ENCODE peak calls at places on chromosomes 2 and 18, in seven cellular contexts. One of them, this sample, is unnamed.

GRCh38 chr2:175154670-175155082 is 13.3 kb downstream of the ATF2 start:
- DNase-seq in heart left ventricle: no peak
- DNase-seq in mucosa of descending colon: no peak
- DNase-seq in OCI-LY7: no peak
- DNase-seq in AG04450: peak
- DNase-seq in DND-41: no peak
- DNase-seq in BJ: no peak
- DNase-seq in this sample: peak

GRCh38 chr2:131038258-131039100 is 54.8 kb downstream of the FAM168B start:
- DNase-seq in AG04450: no peak
- DNase-seq in BJ: no peak
- DNase-seq in DND-41: no peak
- DNase-seq in heart left ventricle: no peak
- DNase-seq in mucosa of descending colon: no peak
- DNase-seq in OCI-LY7: no peak
- DNase-seq in this sample: no peak

GRCh38 chr2:65779021-65779420 is 346.6 kb upstream of the SPRED2 start:
- DNase-seq in DND-41: no peak
- DNase-seq in AG04450: no peak
- DNase-seq in BJ: no peak
- DNase-seq in heart left ventricle: no peak
- DNase-seq in OCI-LY7: no peak
- DNase-seq in mucosa of descending colon: no peak
- DNase-seq in this sample: no peak

GRCh38 chr18:35051978-35052377 is 10.8 kb downstream of the MAPRE2 start:
- DNase-seq in mucosa of descending colon: no peak
- DNase-seq in AG04450: no peak
- DNase-seq in OCI-LY7: no peak
- DNase-seq in heart left ventricle: no peak
- DNase-seq in BJ: no peak
- DNase-seq in DND-41: no peak
- DNase-seq in this sample: no peak

GRCh38 chr2:233817995-233818638 is 36.2 kb downstream of the HJURP start:
- DNase-seq in OCI-LY7: no peak
- DNase-seq in mucosa of descending colon: no peak
- DNase-seq in heart left ventricle: no peak
- DNase-seq in AG04450: no peak
- DNase-seq in DND-41: no peak
- DNase-seq in BJ: no peak
- DNase-seq in this sample: no peak

GRCh38 chr18:31199190-31199769 is 36.6 kb upstream of the DSC1 start:
- DNase-seq in heart left ventricle: no peak
- DNase-seq in BJ: no peak
- DNase-seq in mucosa of descending colon: no peak
- DNase-seq in AG04450: no peak
- DNase-seq in OCI-LY7: no peak
- DNase-seq in DND-41: no peak
- DNase-seq in this sample: no peak

GRCh38 chr2:190342601-190343000 is 788 bp upstream of the INPP1 start:
- DNase-seq in OCI-LY7: no peak
- DNase-seq in AG04450: no peak
- DNase-seq in heart left ventricle: no peak
- DNase-seq in BJ: no peak
- DNase-seq in mucosa of descending colon: no peak
- DNase-seq in DND-41: no peak
- DNase-seq in this sample: no peak

GRCh38 chr2:26477911-26478253 is at the start of gene OTOF:
- DNase-seq in mucosa of descending colon: peak
- DNase-seq in DND-41: no peak
- DNase-seq in OCI-LY7: no peak
- DNase-seq in BJ: peak
- DNase-seq in AG04450: no peak
- DNase-seq in heart left ventricle: peak
- DNase-seq in this sample: no peak

GRCh38 chr18:48735070-48735676 is 196.3 kb downstream of the CTIF start:
- DNase-seq in BJ: no peak
- DNase-seq in mucosa of descending colon: no peak
- DNase-seq in OCI-LY7: no peak
- DNase-seq in heart left ventricle: no peak
- DNase-seq in DND-41: no peak
- DNase-seq in AG04450: no peak
- DNase-seq in this sample: no peak

DNA sequence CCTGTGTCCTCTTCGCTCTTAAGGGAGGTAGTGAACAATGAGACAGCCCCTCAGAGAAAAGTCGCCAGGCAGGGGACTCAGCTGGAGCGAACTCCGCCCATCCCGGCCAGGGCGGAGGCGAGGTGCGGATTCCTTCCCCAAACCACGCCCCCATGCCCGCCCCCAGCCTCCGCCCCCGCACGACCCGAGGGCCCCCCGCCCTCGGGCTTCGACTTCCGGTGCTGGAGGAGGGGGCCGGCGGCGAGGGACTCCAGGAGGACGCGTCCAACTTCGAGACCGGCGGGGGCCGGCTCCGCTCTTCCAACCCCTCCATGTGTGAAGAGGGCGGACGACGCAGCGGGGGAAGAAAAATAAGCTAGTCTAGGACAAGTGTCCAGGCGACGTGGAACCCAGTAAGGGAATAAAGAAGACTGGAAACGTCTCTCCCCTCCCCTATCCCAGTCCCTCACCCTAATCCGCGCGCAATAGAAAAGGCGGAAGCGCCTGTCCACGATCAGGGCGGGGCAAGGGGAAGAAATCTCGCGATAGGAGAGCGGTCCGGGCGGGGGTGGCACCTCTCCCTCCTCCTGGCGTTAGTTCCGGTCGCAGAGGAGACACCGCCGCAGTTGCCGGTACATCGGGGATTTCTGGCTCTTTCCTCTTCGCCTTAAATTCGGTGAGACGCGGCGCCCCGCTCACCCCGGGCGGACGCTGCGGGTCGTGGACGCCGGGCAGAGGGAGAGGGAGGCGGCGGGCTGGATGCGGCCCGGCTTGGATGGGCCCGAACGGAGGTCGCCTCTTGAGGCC is at the start of gene BZW1:
- DNase-seq in mucosa of descending colon: peak
- DNase-seq in OCI-LY7: peak
- DNase-seq in AG04450: peak
- DNase-seq in heart left ventricle: peak
- DNase-seq in DND-41: peak
- DNase-seq in BJ: peak
- DNase-seq in this sample: peak
- TF ChIP-seq CTCF in mucosa of descending colon: no peak
- TF ChIP-seq CTCF in OCI-LY7: no peak
- TF ChIP-seq CTCF in AG04450: no peak
- TF ChIP-seq CTCF in heart left ventricle: no peak
- TF ChIP-seq CTCF in DND-41: no peak
- TF ChIP-seq CTCF in BJ: no peak
- TF ChIP-seq CTCF in this sample: no peak

GRCh38 chr2:104654813-104655212 is 199.1 kb upstream of the POU3F3 start:
- DNase-seq in BJ: no peak
- DNase-seq in heart left ventricle: peak
- DNase-seq in AG04450: no peak
- DNase-seq in DND-41: no peak
- DNase-seq in OCI-LY7: no peak
- DNase-seq in mucosa of descending colon: no peak
- DNase-seq in this sample: no peak

GRCh38 chr2:104664672-104665071 is 189.2 kb upstream of the POU3F3 start:
- DNase-seq in AG04450: no peak
- DNase-seq in BJ: no peak
- DNase-seq in heart left ventricle: no peak
- DNase-seq in mucosa of descending colon: no peak
- DNase-seq in DND-41: no peak
- DNase-seq in OCI-LY7: no peak
- DNase-seq in this sample: no peak

GRCh38 chr2:104658149-104658839 is 195.6 kb upstream of the POU3F3 start:
- DNase-seq in heart left ventricle: peak
- DNase-seq in AG04450: no peak
- DNase-seq in DND-41: peak
- DNase-seq in BJ: no peak
- DNase-seq in OCI-LY7: peak
- DNase-seq in mucosa of descending colon: no peak
- DNase-seq in this sample: peak

GRCh38 chr2:104656496-104657310 is 197.2 kb upstream of the POU3F3 start:
- DNase-seq in mucosa of descending colon: no peak
- DNase-seq in heart left ventricle: no peak
- DNase-seq in BJ: no peak
- DNase-seq in DND-41: no peak
- DNase-seq in OCI-LY7: no peak
- DNase-seq in AG04450: no peak
- DNase-seq in this sample: no peak

DNA sequence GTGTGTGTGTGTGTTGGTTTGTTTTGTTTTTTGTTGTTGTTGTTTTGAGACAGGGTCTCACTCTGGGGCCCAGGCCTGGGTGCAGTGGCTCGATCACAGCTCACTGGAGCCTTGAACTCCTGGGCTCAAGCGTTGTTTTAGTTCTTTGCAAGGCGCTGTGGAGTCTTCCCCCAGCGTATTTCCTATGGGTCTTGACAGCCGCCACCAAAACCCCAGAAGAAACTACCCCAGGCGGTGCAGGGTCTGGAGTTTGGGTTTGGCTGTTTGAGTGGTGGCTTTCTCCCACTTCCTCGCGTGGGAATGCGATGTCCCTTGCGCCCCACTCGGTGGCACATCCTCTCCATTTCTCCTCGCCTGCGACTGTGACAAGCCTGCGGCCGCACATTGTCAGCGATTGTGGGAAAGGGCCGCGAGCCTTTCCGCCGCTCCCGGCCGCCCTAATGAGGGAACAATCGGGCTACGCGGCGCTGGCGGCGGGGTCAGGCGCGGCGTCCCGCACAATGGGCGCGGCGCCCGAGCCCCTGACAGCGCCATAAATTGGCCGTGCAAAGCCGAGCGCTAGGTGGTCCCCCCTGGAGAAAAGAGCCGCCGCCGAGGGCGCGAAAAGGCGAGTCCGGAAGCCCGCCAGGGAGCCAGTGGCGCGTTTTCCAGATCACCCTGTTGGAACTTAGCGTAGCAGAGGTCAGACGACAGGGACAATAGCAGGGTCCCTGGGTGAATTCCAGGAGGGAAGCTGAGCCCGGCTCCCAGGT is 194.9 kb upstream of the POU3F3 start:
- DNase-seq in BJ: no peak
- DNase-seq in OCI-LY7: no peak
- DNase-seq in heart left ventricle: peak
- DNase-seq in DND-41: no peak
- DNase-seq in AG04450: no peak
- DNase-seq in mucosa of descending colon: no peak
- DNase-seq in this sample: no peak
- H3K4me3 ChIP-seq in BJ: no peak
- H3K4me3 ChIP-seq in OCI-LY7: no peak
- H3K4me3 ChIP-seq in heart left ventricle: peak
- H3K4me3 ChIP-seq in DND-41: no peak
- H3K4me3 ChIP-seq in AG04450: no peak
- H3K4me3 ChIP-seq in mucosa of descending colon: no peak
- H3K4me3 ChIP-seq in this sample: no peak

GRCh38 chr2:219998714-219999227 is 371.3 kb downstream of the SLC4A3 start:
- DNase-seq in heart left ventricle: no peak
- DNase-seq in mucosa of descending colon: no peak
- DNase-seq in DND-41: no peak
- DNase-seq in AG04450: no peak
- DNase-seq in BJ: no peak
- DNase-seq in OCI-LY7: no peak
- DNase-seq in this sample: no peak
- TF ChIP-seq CTCF in heart left ventricle: no peak
- TF ChIP-seq CTCF in mucosa of descending colon: no peak
- TF ChIP-seq CTCF in DND-41: peak
- TF ChIP-seq CTCF in AG04450: no peak
- TF ChIP-seq CTCF in BJ: peak
- TF ChIP-seq CTCF in OCI-LY7: peak
- TF ChIP-seq CTCF in this sample: peak

DNA sequence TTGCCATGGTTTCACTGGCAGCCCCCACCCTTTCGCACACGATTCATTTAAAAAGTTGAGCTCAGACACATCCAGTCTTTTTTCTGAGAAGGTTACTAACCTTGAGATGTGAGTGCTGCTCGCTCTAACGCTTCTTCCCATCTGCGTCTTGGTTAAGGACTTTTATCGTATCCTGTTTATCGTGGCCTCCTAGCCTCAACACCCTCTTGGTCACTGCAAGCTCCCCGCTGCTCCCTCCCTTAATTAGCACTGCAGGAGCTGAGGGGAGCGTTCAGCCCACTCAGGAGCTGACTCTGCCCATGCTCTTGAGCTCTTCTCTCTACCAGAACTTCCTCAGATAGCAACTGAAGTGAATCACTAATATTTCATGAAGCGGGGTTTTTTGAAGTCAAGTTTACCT is 9.0 kb upstream of the CD226 start:
- DNase-seq in AG04450: no peak
- DNase-seq in BJ: no peak
- DNase-seq in heart left ventricle: no peak
- DNase-seq in OCI-LY7: no peak
- DNase-seq in mucosa of descending colon: no peak
- DNase-seq in DND-41: no peak
- DNase-seq in this sample: no peak
- H3K4me3 ChIP-seq in AG04450: no peak
- H3K4me3 ChIP-seq in BJ: no peak
- H3K4me3 ChIP-seq in heart left ventricle: no peak
- H3K4me3 ChIP-seq in OCI-LY7: no peak
- H3K4me3 ChIP-seq in mucosa of descending colon: no peak
- H3K4me3 ChIP-seq in DND-41: no peak
- H3K4me3 ChIP-seq in this sample: no peak